ENCODE peak calls at places on chromosome 1, in five cellular contexts. Y is brain microvascular endothelial cell, R is progenitor cell of endocrine pancreas, Q is GM13976, I is ascending aorta. U is an unnamed sample.

GRCh38 chr1:183543619-183544204 is 46.5 kb downstream of the NCF2 start:
- DNase-seq in Y (peak; percentile 66), R (no peak), Q (peak; percentile 27), I (no peak), U (no peak)

GRCh38 chr1:94332516-94332915 is 85.7 kb upstream of the ABCD3 start:
- DNase-seq in Y (no peak), R (no peak), Q (no peak), I (no peak), U (no peak)

GRCh38 chr1:180609643-180610555 is 21.9 kb upstream of the XPR1 start:
- DNase-seq in Y (no peak), R (no peak), Q (no peak), I (no peak), U (no peak)

GRCh38 chr1:150999051-150999674 is 7.5 kb downstream of the MINDY1 start:
- DNase-seq in Y (peak; percentile 84), R (no peak), Q (no peak), I (no peak), U (no peak)

GRCh38 chr1:108503062-108503740 is 53.1 kb downstream of the NBPF6 start:
- DNase-seq in Y (peak; percentile 53), R (no peak), Q (no peak), I (no peak), U (no peak)

GRCh38 chr1:33641099-33641830 is 168.8 kb downstream of the ZSCAN20 start:
- DNase-seq in Y (peak; percentile 14), R (no peak), Q (no peak), I (no peak), U (no peak)

GRCh38 chr1:210123924-210124589 is 108.5 kb upstream of the SERTAD4 start:
- DNase-seq in Y (peak; percentile 12), R (no peak), Q (no peak), I (no peak), U (no peak)

GRCh38 chr1:174999926-175000696 is at the start of gene CACYBP:
- DNase-seq in Y (peak; percentile 28), R (no peak), Q (no peak), I (peak; percentile 76), U (peak; percentile 60)

GRCh38 chr1:190563230-190563629 is 85.6 kb upstream of the BRINP3 start:
- DNase-seq in Y (no peak), R (no peak), Q (no peak), I (no peak), U (no peak)

GRCh38 chr1:217431395-217431794 is 199.5 kb downstream of the GPATCH2 start:
- DNase-seq in Y (no peak), R (no peak), Q (no peak), I (no peak), U (no peak)
- TF ChIP-seq CTCF in Y (peak; percentile 23), R (no peak), Q (no peak), I (no peak), U (no peak)

GRCh38 chr1:15154480-15155036 is 1.0 kb downstream of the TMEM51 start:
- DNase-seq in Y (peak; percentile 22), R (peak; percentile 22), Q (peak; percentile 44), I (peak; percentile 70), U (peak; percentile 58)
- TF ChIP-seq CTCF in Y (no peak), R (no peak), Q (no peak), I (no peak), U (no peak)

GRCh38 chr1:25772692-25773245 is 27.2 kb upstream of the SELENON start:
- DNase-seq in Y (no peak), R (no peak), Q (no peak), I (no peak), U (no peak)

GRCh38 chr1:25773441-25774125 is 26.4 kb upstream of the SELENON start:
- DNase-seq in Y (no peak), R (peak; percentile 29), Q (no peak), I (no peak), U (peak; percentile 62)

GRCh38 chr1:25770541-25771245 is 29.3 kb upstream of the SELENON start:
- DNase-seq in Y (no peak), R (no peak), Q (no peak), I (no peak), U (no peak)

GRCh38 chr1:25771246-25772114 is 28.5 kb upstream of the SELENON start:
- DNase-seq in Y (no peak), R (no peak), Q (peak; percentile 72), I (no peak), U (peak; percentile 82)

GRCh38 chr1:25772164-25772563 is 27.8 kb upstream of the SELENON start:
- DNase-seq in Y (no peak), R (no peak), Q (no peak), I (no peak), U (no peak)
- TF ChIP-seq CTCF in Y (no peak), R (no peak), Q (no peak), I (no peak), U (no peak)

GRCh38 chr1:236718328-236718727 is 32.0 kb downstream of the ACTN2 start:
- DNase-seq in Y (no peak), R (no peak), Q (no peak), I (no peak), U (no peak)
- TF ChIP-seq CTCF in Y (no peak), R (no peak), Q (no peak), I (no peak), U (no peak)

GRCh38 chr1:156929596-156930238 is 9.3 kb downstream of the LRRC71 start:
- DNase-seq in Y (no peak), R (no peak), Q (no peak), I (no peak), U (no peak)

GRCh38 chr1:156925154-156926010 is 5.0 kb downstream of the LRRC71 start:
- DNase-seq in Y (no peak), R (no peak), Q (no peak), I (no peak), U (no peak)

GRCh38 chr1:156926175-156926574 is 5.7 kb downstream of the LRRC71 start:
- DNase-seq in Y (peak; percentile 70), R (no peak), Q (no peak), I (no peak), U (no peak)

GRCh38 chr1:156928043-156928602 is 7.7 kb downstream of the LRRC71 start:
- DNase-seq in Y (no peak), R (no peak), Q (no peak), I (no peak), U (no peak)

DNA sequence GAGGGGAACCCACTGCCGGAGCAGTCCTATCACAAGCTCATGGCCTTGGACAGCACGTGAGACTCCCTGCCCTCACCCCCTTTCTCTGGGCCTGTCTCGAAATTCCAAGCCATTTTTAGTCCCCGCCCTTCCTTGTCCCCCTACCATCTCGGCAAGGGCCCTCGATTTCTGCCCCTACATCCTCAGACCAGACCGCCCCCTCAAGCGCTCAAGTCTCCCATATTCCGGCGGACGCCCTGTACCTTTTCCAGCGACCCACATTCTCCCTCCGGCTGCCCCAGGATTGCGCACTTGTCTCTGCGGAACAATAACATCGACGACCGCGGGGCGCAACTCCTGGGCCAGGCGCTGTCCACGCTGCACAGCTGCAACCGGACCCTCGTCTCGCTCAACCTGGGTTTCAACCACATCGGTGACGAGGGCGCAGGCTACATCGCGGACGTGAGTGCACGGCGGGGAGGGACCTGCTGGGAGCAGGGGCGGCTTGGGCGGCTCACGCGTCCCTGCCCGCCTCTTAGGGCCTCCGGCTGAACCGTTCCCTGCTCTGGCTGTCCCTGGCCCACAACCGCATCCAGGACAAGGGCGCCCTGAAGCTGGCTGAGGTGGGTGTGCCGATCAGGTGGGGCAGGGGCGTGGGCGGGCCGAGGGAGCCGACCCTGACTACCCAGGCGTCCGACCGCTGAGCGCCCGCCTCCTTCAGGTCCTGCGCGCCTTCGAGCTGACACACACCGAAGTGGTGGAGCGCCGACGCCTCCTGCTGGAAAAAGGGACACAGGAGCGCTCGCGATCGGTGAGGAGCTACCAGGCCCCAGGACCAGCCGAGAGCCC is 7.0 kb downstream of the LRRC71 start:
- DNase-seq in Y (peak; percentile 67), R (peak; percentile 71), Q (peak; percentile 77), I (peak; percentile 76), U (peak; percentile 88)
- TF ChIP-seq CTCF in Y (peak; percentile 90), R (peak; percentile 68), Q (peak; percentile 49), I (peak; percentile 50), U (peak; percentile 52)

DNA sequence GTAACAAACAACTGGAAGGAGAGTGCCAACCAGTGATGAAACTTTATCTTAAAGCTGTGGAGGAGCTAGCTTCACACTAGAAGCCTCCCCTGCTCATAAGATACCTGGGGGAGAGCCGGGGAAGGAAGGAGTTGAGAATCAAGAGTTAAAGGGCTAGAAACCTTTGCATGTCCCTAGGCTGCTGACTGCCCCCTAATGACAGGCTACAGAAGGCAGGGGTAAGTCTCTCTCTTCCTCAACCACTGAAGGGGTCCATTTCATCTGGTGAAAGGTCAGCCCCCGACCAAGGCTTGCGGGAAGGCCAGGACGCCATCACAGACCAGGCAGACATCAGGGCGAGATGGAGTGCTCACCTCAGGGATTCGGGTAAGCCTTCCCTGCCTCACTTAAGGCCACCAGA is 65.6 kb upstream of the GRHL3 start:
- DNase-seq in Y (no peak), R (no peak), Q (no peak), I (no peak), U (no peak)
- TF ChIP-seq CTCF in Y (no peak), R (no peak), Q (no peak), I (no peak), U (no peak)

GRCh38 chr1:14983277-14983676 is 170.3 kb upstream of the TMEM51 start:
- DNase-seq in Y (no peak), R (no peak), Q (no peak), I (no peak), U (no peak)
- TF ChIP-seq CTCF in Y (peak; percentile 16), R (no peak), Q (no peak), I (no peak), U (peak; percentile 27)

GRCh38 chr1:196573226-196573625 is 35.0 kb downstream of the KCNT2 start:
- DNase-seq in Y (no peak), R (no peak), Q (no peak), I (no peak), U (no peak)

DNA sequence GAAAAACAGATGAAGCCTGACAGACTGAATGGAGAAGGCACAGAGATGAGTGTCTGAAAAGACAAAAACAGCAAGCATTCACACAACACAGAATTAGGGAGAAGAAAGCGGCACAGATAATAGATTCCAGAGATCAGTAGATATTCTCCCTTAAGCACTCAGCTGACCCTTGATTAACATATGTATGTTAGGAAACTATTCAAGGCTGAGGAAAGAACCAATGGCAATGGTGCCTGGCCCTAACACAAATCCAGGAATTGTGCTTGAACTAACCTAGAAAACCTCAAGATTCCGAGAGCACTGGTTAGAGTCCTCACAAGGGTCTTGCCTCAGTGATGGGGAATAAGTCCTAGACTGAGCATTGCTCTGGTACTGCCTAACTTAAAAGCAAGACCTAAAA is 30.9 kb downstream of the KCNT2 start:
- DNase-seq in Y (no peak), R (no peak), Q (no peak), I (no peak), U (no peak)
- TF ChIP-seq CTCF in Y (no peak), R (no peak), Q (no peak), I (no peak), U (no peak)

U was measured in glutamatergic neuron.